ENCODE peak calls at places on chromosomes 5 and 9, in six cellular contexts. U, E, J, I, B and M are unnamed samples.

GRCh38 chr5:160508780-160509361 is 87.2 kb downstream of the PTTG1 start:
- DNase-seq in U (peak), E (no peak), J (peak), I (peak), B (peak), M (no peak)

GRCh38 chr5:9712506-9713285 is 82.5 kb upstream of the TAS2R1 start:
- DNase-seq in U (no peak), E (no peak), J (no peak), I (no peak), B (no peak), M (no peak)

GRCh38 chr9:1253098-1253979 is 203.2 kb downstream of the DMRT2 start:
- DNase-seq in U (no peak), E (no peak), J (no peak), I (no peak), B (no peak), M (no peak)

GRCh38 chr9:106772523-106773290 is 90.3 kb upstream of the ZNF462 start:
- DNase-seq in U (no peak), E (no peak), J (no peak), I (peak), B (no peak), M (no peak)

GRCh38 chr9:130027533-130028370 is 15.2 kb downstream of the FNBP1 start:
- DNase-seq in U (no peak), E (no peak), J (no peak), I (no peak), B (no peak), M (no peak)

GRCh38 chr9:86766912-86767311 is 180.4 kb downstream of the GAS1 start:
- DNase-seq in U (no peak), E (peak), J (no peak), I (no peak), B (no peak), M (no peak)

GRCh38 chr9:69471433-69471832 is 146.4 kb downstream of the ENTREP1 start:
- DNase-seq in U (peak), E (no peak), J (no peak), I (no peak), B (no peak), M (no peak)

GRCh38 chr9:116673375-116673774 is 13.7 kb upstream of the TRIM32 start:
- DNase-seq in U (no peak), E (no peak), J (no peak), I (no peak), B (no peak), M (no peak)

GRCh38 chr5:55440188-55440646 is 94.5 kb downstream of the PLPP1 start:
- DNase-seq in U (no peak), E (no peak), J (no peak), I (no peak), B (no peak), M (no peak)

GRCh38 chr5:40578501-40579451 is 100.9 kb upstream of the PTGER4 start:
- DNase-seq in U (no peak), E (no peak), J (no peak), I (no peak), B (no peak), M (peak)

GRCh38 chr9:75488714-75489100 is 400.4 kb downstream of the OSTF1 start:
- DNase-seq in U (no peak), E (no peak), J (no peak), I (no peak), B (no peak), M (no peak)

GRCh38 chr9:82894961-82895902 is 167.7 kb downstream of the RASEF start:
- DNase-seq in U (no peak), E (no peak), J (no peak), I (no peak), B (no peak), M (no peak)

GRCh38 chr9:83625120-83625710 is 2.3 kb downstream of the IDNK start:
- DNase-seq in U (no peak), E (no peak), J (no peak), I (no peak), B (no peak), M (no peak)

GRCh38 chr5:81212211-81212687 is 20.9 kb upstream of the CKMT2 start:
- DNase-seq in U (no peak), E (no peak), J (peak), I (no peak), B (no peak), M (no peak)

GRCh38 chr9:6198251-6198650 is 17.4 kb upstream of the IL33 start:
- DNase-seq in U (no peak), E (no peak), J (no peak), I (no peak), B (no peak), M (no peak)

GRCh38 chr5:38621840-38622513 is 65.5 kb upstream of the LIFR start:
- DNase-seq in U (no peak), E (no peak), J (no peak), I (no peak), B (no peak), M (no peak)

GRCh38 chr9:38020251-38021076 is 48.6 kb downstream of the SHB start:
- DNase-seq in U (no peak), E (no peak), J (no peak), I (no peak), B (no peak), M (no peak)
- H3K27ac ChIP-seq in U (peak), E (no peak), J (peak), I (peak), B (no peak), M (no peak)

DNA sequence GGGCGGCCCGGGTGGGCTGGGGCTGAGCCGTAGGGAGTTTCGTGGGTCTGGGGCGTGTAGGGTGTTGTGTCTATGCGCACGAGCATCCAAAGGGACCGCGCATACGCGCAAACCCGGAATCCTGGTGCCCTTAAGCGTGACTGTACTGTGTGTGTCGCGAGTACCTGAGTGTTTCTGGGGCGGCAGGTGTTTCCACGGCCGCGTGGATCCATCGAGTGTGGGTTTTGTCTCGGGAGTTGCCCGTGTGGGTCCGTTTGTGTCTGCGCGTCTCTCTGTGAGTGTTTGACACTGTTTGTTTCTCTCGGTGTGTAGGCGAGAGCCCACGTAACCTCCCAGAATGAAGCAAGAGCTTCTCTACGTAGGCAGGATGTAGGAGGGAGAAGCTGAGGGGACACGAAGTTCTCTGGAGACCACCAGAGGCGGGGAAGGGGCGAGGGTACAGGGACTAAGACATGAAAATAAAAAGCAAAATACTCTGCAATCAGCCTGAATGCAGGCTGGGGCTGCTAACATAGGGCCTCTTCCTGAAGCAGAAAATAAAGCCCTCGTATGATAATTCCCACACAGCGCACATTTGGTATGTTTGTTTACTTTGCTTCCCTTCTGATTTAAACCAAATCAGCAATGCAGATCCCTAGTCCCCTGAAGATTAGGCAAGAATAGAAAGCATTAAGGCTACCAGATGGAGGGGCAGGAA is 583 bp upstream of the BRINP1 start:
- DNase-seq in U (no peak), E (no peak), J (no peak), I (no peak), B (no peak), M (no peak)
- H3K4me3 ChIP-seq in U (peak), E (peak), J (peak), I (no peak), B (no peak), M (peak)

GRCh38 chr5:77028631-77029375 is 1.4 kb upstream of the AGGF1 start:
- DNase-seq in U (peak), E (no peak), J (no peak), I (no peak), B (no peak), M (no peak)

GRCh38 chr5:77033338-77033737 is 3.1 kb downstream of the AGGF1 start:
- DNase-seq in U (no peak), E (no peak), J (no peak), I (no peak), B (no peak), M (no peak)

GRCh38 chr5:77029376-77029885 is 773 bp upstream of the AGGF1 start:
- DNase-seq in U (peak), E (no peak), J (no peak), I (no peak), B (no peak), M (no peak)

GRCh38 chr5:77032635-77033034 is 2.4 kb downstream of the AGGF1 start:
- DNase-seq in U (no peak), E (no peak), J (no peak), I (no peak), B (no peak), M (no peak)

DNA sequence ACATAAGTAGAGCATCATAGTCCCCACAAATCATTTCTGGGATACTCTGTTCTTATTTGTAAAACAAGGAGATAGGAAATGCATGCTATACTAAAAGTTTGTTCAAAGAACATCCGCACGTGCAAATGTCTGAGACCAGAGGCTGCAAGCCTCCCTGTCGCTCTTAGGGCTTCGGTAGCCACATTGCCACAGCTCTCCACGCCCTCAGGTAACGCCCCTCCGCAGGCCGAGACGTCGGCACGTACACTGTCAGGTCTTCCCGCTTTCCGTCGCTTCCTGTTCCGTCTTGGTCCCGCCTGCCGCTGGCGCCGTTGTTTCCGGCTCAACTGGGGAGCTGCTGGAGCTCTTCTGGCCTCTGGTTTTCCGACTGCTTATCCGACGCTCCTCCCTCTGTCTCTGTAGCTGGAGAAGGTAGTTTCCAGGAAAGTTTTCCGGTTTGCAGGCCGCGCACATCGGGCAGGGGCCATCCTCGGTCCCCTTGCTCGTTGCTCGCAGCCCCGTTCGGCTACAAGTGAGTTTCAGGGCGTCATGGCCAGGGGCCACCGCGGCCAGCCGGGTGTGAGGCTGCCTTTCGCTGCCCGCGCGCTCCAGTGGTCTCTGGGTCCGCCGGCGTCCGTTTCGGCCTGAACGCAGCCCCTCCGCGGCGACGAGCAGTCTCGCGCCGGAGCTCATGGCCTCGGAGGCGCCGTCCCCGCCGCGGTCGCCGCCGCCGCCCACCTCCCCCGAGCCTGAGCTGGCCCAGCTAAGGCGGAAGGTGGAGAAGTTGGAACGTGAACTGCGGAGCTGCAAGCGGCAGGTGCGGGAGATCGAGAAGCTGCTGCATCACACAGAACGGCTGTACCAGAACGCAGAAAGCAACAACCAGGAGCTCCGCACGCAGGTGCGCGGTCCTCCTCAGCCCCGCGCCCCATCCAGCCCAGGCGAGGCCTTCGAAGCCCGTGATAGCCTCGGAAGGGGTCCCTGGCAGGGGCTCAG is at the start of gene AGGF1:
- DNase-seq in U (peak), E (peak), J (peak), I (peak), B (peak), M (peak)
- TF ChIP-seq POLR2A in U (peak), E (peak), J (peak), I (peak), B (peak), M (no peak)

GRCh38 chr9:122001491-122002201 is 91.5 kb downstream of the TTLL11 start:
- DNase-seq in U (peak), E (peak), J (no peak), I (no peak), B (no peak), M (peak)
- H3K27ac ChIP-seq in U (peak), E (peak), J (peak), I (peak), B (no peak), M (peak)

GRCh38 chr9:98943682-98944129 is at the start of gene COL15A1:
- DNase-seq in U (peak), E (no peak), J (no peak), I (peak), B (peak), M (no peak)
- H3K4me3 ChIP-seq in U (peak), E (peak), J (peak), I (peak), B (peak), M (peak)